ENCODE peak calls at places on chromosomes 3 and 15, in seven cellular contexts. B is AG10803, A is OCI-LY7, T is astrocyte, U is astrocyte of the spinal cord, Q is lung, Y is psoas muscle. G is an unnamed sample.

GRCh38 chr15:50797926-50798325 is 32.4 kb upstream of the SPPL2A start:
- DNase-seq in Q (no peak), Y (no peak), B (no peak), T (no peak), A (no peak), U (no peak), G (no peak)

GRCh38 chr3:20123121-20123652 is 62.8 kb downstream of the SGO1 start:
- DNase-seq in Q (no peak), T (no peak), U (no peak), Y (no peak), B (peak), A (no peak), G (no peak)

GRCh38 chr3:183540501-183541234 is 14.8 kb downstream of the KLHL6 start:
- DNase-seq in T (no peak), B (no peak), U (no peak), A (no peak), Q (no peak), Y (no peak), G (peak)

GRCh38 chr3:192033246-192033645 is 572.3 kb downstream of the PYDC2 start:
- DNase-seq in T (peak), A (no peak), U (no peak), Y (no peak), Q (no peak), B (no peak), G (no peak)

GRCh38 chr3:73004316-73004715 is 7.7 kb downstream of the PPP4R2 start:
- DNase-seq in B (no peak), Y (no peak), Q (no peak), T (no peak), U (no peak), A (no peak), G (no peak)

GRCh38 chr3:179069762-179070390 is 1.7 kb downstream of the ZMAT3 start:
- DNase-seq in U (peak), A (no peak), T (peak), B (peak), Q (no peak), Y (no peak), G (peak)

GRCh38 chr15:78457101-78457500 is 19.1 kb downstream of the IREB2 start:
- DNase-seq in U (peak), T (peak), A (no peak), B (peak), Q (no peak), Y (no peak), G (no peak)

GRCh38 chr15:83922895-83923294 is 269.0 kb downstream of the ADAMTSL3 start:
- DNase-seq in Y (no peak), Q (no peak), A (no peak), B (no peak), T (no peak), U (no peak), G (no peak)

GRCh38 chr3:167814441-167814951 is 79.0 kb downstream of the SERPINI1 start:
- DNase-seq in U (peak), A (no peak), T (peak), Y (no peak), B (peak), Q (no peak), G (no peak)

GRCh38 chr15:39898317-39898716 is 21.7 kb downstream of the GPR176 start:
- DNase-seq in B (no peak), Y (no peak), A (no peak), Q (no peak), T (no peak), U (no peak), G (no peak)

GRCh38 chr15:39896101-39896500 is 24.0 kb downstream of the GPR176 start:
- DNase-seq in Q (no peak), T (no peak), A (no peak), B (no peak), Y (no peak), U (no peak), G (no peak)

GRCh38 chr15:39896837-39897236 is 23.2 kb downstream of the GPR176 start:
- DNase-seq in T (peak), B (peak), Q (no peak), Y (no peak), U (peak), A (no peak), G (no peak)
- H3K4me3 ChIP-seq in T (no peak), B (no peak), Q (no peak), Y (no peak), U (no peak), A (no peak), G (no peak)

GRCh38 chr15:28107111-28107893 is 8.2 kb upstream of the OCA2 start:
- DNase-seq in T (peak), U (peak), Y (no peak), B (no peak), Q (no peak), A (no peak), G (no peak)
- TF ChIP-seq CTCF in T (no peak), U (no peak), Y (no peak), B (no peak), Q (no peak), A (no peak), G (no peak)

DNA sequence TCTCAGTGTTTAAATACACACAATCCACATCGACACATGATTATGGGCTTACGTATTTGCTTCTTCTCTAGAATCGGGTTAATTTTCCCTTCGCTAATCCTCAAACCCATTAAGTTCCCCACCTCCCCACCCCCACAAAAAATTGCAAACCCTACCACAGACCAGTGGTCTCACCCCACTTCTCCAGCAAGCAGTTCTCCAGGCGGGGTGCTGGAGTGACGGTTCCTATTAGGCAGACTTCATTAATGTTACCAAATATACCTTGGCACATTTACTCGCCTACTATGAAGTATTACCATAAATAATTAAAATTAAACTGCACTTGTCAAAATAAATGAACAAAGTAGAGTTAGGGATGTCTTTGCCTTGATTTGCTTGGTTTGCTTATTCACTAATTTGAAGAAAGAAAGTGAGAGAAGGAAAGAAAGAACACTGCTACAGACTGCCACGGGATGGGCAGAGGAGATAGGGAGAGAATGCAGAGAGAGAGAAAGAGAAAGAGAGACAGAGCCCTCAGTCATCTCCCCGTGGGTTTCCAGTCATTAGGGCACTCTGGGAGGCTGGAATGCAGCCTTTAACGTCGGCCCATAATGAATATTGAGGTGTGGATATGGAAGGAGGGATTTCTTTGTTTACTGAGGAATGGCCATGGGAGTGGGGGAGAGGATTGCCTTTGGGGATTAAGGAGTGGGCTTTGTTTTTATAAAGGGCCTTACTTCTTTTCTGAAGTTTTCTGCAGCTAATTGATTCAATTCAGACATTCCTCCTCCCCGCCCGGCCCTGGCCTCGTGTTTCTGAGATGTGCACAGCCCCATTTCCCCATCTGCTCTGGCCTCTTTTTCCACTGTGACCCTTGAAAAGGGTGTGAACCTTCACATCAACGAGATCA is 39.7 kb upstream of the POLG start:
- DNase-seq in U (no peak), A (no peak), Q (no peak), Y (no peak), T (no peak), B (no peak), G (no peak)
- H3K4me3 ChIP-seq in U (no peak), A (no peak), Q (no peak), Y (no peak), T (no peak), B (no peak), G (no peak)

GRCh38 chr3:50352762-50353161 is 2.1 kb downstream of the CYB561D2 start:
- DNase-seq in Y (no peak), U (no peak), Q (no peak), B (no peak), T (no peak), A (no peak), G (no peak)
- TF ChIP-seq CTCF in Y (no peak), U (peak), Q (no peak), B (peak), T (peak), A (peak), G (peak)

DNA sequence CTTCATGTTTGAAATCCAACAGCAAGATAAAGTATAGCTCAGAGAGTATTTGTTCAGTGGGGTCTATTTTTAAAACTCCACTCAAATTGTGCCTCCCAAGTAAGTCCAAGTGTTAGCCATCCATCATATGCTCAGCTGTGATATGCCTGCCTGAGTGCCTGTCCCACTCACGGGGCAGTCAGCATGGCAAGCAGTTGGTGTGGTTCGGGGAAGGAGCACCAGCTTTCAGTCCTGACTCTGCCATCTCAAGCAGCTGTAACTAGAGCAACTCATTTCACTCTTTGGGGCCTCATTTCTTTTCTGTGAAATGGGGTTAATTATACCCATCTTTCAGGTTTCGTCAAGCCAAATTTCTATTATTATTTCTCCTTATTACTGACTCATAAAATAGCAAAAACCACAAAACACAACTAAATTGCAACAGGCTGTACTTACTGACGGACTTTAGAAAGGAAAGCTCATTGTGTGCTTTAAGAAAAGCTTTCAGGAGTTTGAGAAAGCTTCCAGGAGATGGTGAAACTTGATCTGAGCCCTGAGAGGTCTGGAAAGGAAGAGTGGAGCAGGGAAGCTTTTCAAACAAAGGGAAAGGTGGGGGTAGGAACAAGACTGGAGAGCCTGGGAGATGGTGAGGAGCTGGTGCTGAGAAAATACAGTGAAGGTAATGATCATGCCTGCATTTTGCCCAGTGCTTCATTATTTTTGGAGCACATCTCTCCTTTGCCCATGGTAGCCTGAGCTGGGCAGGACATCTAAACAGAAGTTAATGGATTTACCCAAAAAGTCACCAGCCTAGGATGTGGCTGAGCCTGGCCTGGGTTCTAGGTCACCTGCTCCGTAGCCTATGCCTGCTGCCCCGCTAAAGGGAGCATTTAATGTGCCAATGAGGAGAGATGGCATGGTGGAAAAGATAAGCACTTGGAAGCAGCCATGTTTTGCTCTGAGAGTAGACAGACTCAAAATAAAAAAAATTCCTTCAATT is 42.1 kb upstream of the RHO start:
- DNase-seq in B (peak), Q (no peak), A (no peak), U (peak), T (peak), Y (no peak), G (peak)
- H3K4me3 ChIP-seq in B (peak), Q (no peak), A (no peak), U (no peak), T (no peak), Y (no peak), G (no peak)

GRCh38 chr15:62242999-62243398 is 77.9 kb upstream of the C2CD4B start:
- DNase-seq in Y (no peak), U (no peak), B (no peak), Q (no peak), T (no peak), A (no peak), G (no peak)

GRCh38 chr15:62244762-62245161 is 79.7 kb upstream of the C2CD4B start:
- DNase-seq in B (no peak), T (no peak), U (no peak), Y (no peak), A (no peak), Q (no peak), G (no peak)

GRCh38 chr15:62240697-62241096 is 75.6 kb upstream of the C2CD4B start:
- DNase-seq in Y (no peak), B (no peak), Q (no peak), A (no peak), T (no peak), U (no peak), G (peak)

GRCh38 chr15:62240121-62240520 is 75.0 kb upstream of the C2CD4B start:
- DNase-seq in Y (no peak), B (no peak), Q (no peak), U (no peak), T (no peak), A (no peak), G (no peak)

GRCh38 chr15:62241135-62241770 is 76.2 kb upstream of the C2CD4B start:
- DNase-seq in Y (no peak), Q (no peak), U (no peak), A (peak), T (no peak), B (no peak), G (peak)
- TF ChIP-seq CTCF in Y (no peak), Q (no peak), U (peak), A (peak), T (peak), B (peak), G (peak)